ENCODE peak calls at places on chromosomes 1 and 21, in six cellular contexts. One of them, this sample, is unnamed.

GRCh38 chr1:12715896-12716437 is at the start of gene AADACL3:
- DNase-seq in mesothelial cell of epicardium: no peak
- DNase-seq in fibroblast of lung: no peak
- DNase-seq in AG09319: no peak
- DNase-seq in mucosa of descending colon: no peak
- DNase-seq in ascending aorta: no peak
- DNase-seq in this sample: no peak

GRCh38 chr1:67780637-67781036 is 52.6 kb downstream of the GNG12 start:
- DNase-seq in mesothelial cell of epicardium: no peak
- DNase-seq in ascending aorta: no peak
- DNase-seq in mucosa of descending colon: no peak
- DNase-seq in AG09319: no peak
- DNase-seq in fibroblast of lung: no peak
- DNase-seq in this sample: no peak

GRCh38 chr1:18390953-18391352 is 89.8 kb upstream of the KLHDC7A start:
- DNase-seq in ascending aorta: no peak
- DNase-seq in mesothelial cell of epicardium: no peak
- DNase-seq in fibroblast of lung: no peak
- DNase-seq in mucosa of descending colon: no peak
- DNase-seq in AG09319: no peak
- DNase-seq in this sample: no peak

GRCh38 chr1:109388208-109388711 is 9.5 kb downstream of the SORT1 start:
- DNase-seq in ascending aorta: no peak
- DNase-seq in mesothelial cell of epicardium: no peak
- DNase-seq in fibroblast of lung: no peak
- DNase-seq in AG09319: no peak
- DNase-seq in mucosa of descending colon: no peak
- DNase-seq in this sample: no peak

GRCh38 chr1:29179641-29180184 is 2.0 kb downstream of the SRSF4 start:
- DNase-seq in ascending aorta: no peak
- DNase-seq in AG09319: no peak
- DNase-seq in fibroblast of lung: no peak
- DNase-seq in mucosa of descending colon: no peak
- DNase-seq in mesothelial cell of epicardium: no peak
- DNase-seq in this sample: peak

GRCh38 chr1:155981266-155982088 is 3.1 kb upstream of the ARHGEF2 start:
- DNase-seq in mesothelial cell of epicardium: no peak
- DNase-seq in AG09319: peak
- DNase-seq in ascending aorta: no peak
- DNase-seq in mucosa of descending colon: peak
- DNase-seq in fibroblast of lung: peak
- DNase-seq in this sample: peak

GRCh38 chr1:162627662-162628296 is 4.5 kb upstream of the DDR2 start:
- DNase-seq in AG09319: no peak
- DNase-seq in mesothelial cell of epicardium: no peak
- DNase-seq in ascending aorta: no peak
- DNase-seq in mucosa of descending colon: no peak
- DNase-seq in fibroblast of lung: peak
- DNase-seq in this sample: peak

GRCh38 chr1:74236440-74236839 is 1.3 kb downstream of the TNNI3K start:
- DNase-seq in AG09319: no peak
- DNase-seq in mucosa of descending colon: no peak
- DNase-seq in mesothelial cell of epicardium: no peak
- DNase-seq in ascending aorta: no peak
- DNase-seq in fibroblast of lung: no peak
- DNase-seq in this sample: no peak

GRCh38 chr1:246280551-246280950 is 226.5 kb downstream of the SMYD3 start:
- DNase-seq in mesothelial cell of epicardium: no peak
- DNase-seq in AG09319: no peak
- DNase-seq in fibroblast of lung: peak
- DNase-seq in ascending aorta: no peak
- DNase-seq in mucosa of descending colon: no peak
- DNase-seq in this sample: peak

GRCh38 chr1:101371259-101371658 is 134.4 kb downstream of the S1PR1 start:
- DNase-seq in mucosa of descending colon: no peak
- DNase-seq in mesothelial cell of epicardium: no peak
- DNase-seq in AG09319: no peak
- DNase-seq in fibroblast of lung: peak
- DNase-seq in ascending aorta: no peak
- DNase-seq in this sample: peak

GRCh38 chr1:227895828-227896685 is 51.7 kb downstream of the WNT9A start:
- DNase-seq in fibroblast of lung: peak
- DNase-seq in mucosa of descending colon: peak
- DNase-seq in AG09319: no peak
- DNase-seq in mesothelial cell of epicardium: peak
- DNase-seq in ascending aorta: peak
- DNase-seq in this sample: no peak

GRCh38 chr1:226602186-226603029 is 53.8 kb downstream of the STUM start:
- DNase-seq in mesothelial cell of epicardium: no peak
- DNase-seq in fibroblast of lung: peak
- DNase-seq in ascending aorta: no peak
- DNase-seq in mucosa of descending colon: peak
- DNase-seq in AG09319: peak
- DNase-seq in this sample: peak

GRCh38 chr1:42348498-42348897 is 13.5 kb upstream of the FOXJ3 start:
- DNase-seq in ascending aorta: no peak
- DNase-seq in mesothelial cell of epicardium: no peak
- DNase-seq in AG09319: no peak
- DNase-seq in fibroblast of lung: no peak
- DNase-seq in mucosa of descending colon: no peak
- DNase-seq in this sample: no peak

GRCh38 chr21:45929477-45929876 is 52.1 kb upstream of the COL6A1 start:
- DNase-seq in mucosa of descending colon: no peak
- DNase-seq in AG09319: no peak
- DNase-seq in ascending aorta: no peak
- DNase-seq in mesothelial cell of epicardium: no peak
- DNase-seq in fibroblast of lung: no peak
- DNase-seq in this sample: no peak

GRCh38 chr1:175268720-175269119 is 76.1 kb upstream of the KIAA0040 start:
- DNase-seq in fibroblast of lung: no peak
- DNase-seq in AG09319: no peak
- DNase-seq in mesothelial cell of epicardium: no peak
- DNase-seq in mucosa of descending colon: no peak
- DNase-seq in ascending aorta: no peak
- DNase-seq in this sample: no peak
- TF ChIP-seq CTCF in fibroblast of lung: no peak
- TF ChIP-seq CTCF in AG09319: no peak
- TF ChIP-seq CTCF in mesothelial cell of epicardium: no peak
- TF ChIP-seq CTCF in mucosa of descending colon: no peak
- TF ChIP-seq CTCF in ascending aorta: no peak
- TF ChIP-seq CTCF in this sample: no peak

GRCh38 chr1:51189421-51190073 is 46.5 kb upstream of the RNF11 start:
- DNase-seq in AG09319: peak
- DNase-seq in ascending aorta: no peak
- DNase-seq in mesothelial cell of epicardium: peak
- DNase-seq in mucosa of descending colon: no peak
- DNase-seq in fibroblast of lung: peak
- DNase-seq in this sample: peak
- TF ChIP-seq CTCF in AG09319: peak
- TF ChIP-seq CTCF in ascending aorta: peak
- TF ChIP-seq CTCF in mesothelial cell of epicardium: peak
- TF ChIP-seq CTCF in mucosa of descending colon: peak
- TF ChIP-seq CTCF in fibroblast of lung: peak
- TF ChIP-seq CTCF in this sample: peak

GRCh38 chr1:23966973-23967493 is 7.4 kb downstream of the PNRC2 start:
- DNase-seq in AG09319: no peak
- DNase-seq in fibroblast of lung: no peak
- DNase-seq in ascending aorta: no peak
- DNase-seq in mesothelial cell of epicardium: no peak
- DNase-seq in mucosa of descending colon: no peak
- DNase-seq in this sample: no peak
- TF ChIP-seq CTCF in AG09319: no peak
- TF ChIP-seq CTCF in fibroblast of lung: no peak
- TF ChIP-seq CTCF in ascending aorta: no peak
- TF ChIP-seq CTCF in mesothelial cell of epicardium: no peak
- TF ChIP-seq CTCF in mucosa of descending colon: no peak
- TF ChIP-seq CTCF in this sample: no peak

DNA sequence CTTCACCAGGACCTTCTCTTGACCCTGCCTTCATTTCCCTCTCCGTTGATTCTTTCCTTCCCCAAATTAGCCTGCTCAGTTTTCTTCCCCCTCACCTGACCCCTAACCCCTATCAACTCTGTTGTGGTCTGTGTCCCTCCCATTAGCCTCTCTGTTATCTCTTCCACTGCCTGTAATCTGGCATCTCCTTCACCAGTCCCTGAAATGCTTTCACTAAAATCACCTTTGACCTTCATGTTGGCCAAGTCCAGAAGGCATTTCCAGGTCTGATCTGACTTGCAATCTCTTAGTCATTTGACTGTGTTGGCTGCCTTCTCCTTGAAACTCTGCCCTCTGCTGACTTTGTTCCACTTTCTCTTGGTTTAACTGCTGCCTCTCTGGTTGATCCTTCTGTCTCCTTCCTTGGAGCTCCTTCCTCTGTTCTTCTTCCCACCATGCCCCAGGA is 28.2 kb downstream of the ATP8B2 start:
- DNase-seq in AG09319: no peak
- DNase-seq in fibroblast of lung: peak
- DNase-seq in mucosa of descending colon: no peak
- DNase-seq in ascending aorta: no peak
- DNase-seq in mesothelial cell of epicardium: no peak
- DNase-seq in this sample: peak
- TF ChIP-seq CTCF in AG09319: peak
- TF ChIP-seq CTCF in fibroblast of lung: peak
- TF ChIP-seq CTCF in mucosa of descending colon: no peak
- TF ChIP-seq CTCF in ascending aorta: no peak
- TF ChIP-seq CTCF in mesothelial cell of epicardium: no peak
- TF ChIP-seq CTCF in this sample: peak

GRCh38 chr1:76140227-76140626 is 65.7 kb downstream of the ST6GALNAC3 start:
- DNase-seq in mucosa of descending colon: no peak
- DNase-seq in fibroblast of lung: no peak
- DNase-seq in AG09319: no peak
- DNase-seq in ascending aorta: no peak
- DNase-seq in mesothelial cell of epicardium: no peak
- DNase-seq in this sample: no peak
- TF ChIP-seq CTCF in mucosa of descending colon: no peak
- TF ChIP-seq CTCF in fibroblast of lung: no peak
- TF ChIP-seq CTCF in AG09319: no peak
- TF ChIP-seq CTCF in ascending aorta: no peak
- TF ChIP-seq CTCF in mesothelial cell of epicardium: no peak
- TF ChIP-seq CTCF in this sample: no peak

DNA sequence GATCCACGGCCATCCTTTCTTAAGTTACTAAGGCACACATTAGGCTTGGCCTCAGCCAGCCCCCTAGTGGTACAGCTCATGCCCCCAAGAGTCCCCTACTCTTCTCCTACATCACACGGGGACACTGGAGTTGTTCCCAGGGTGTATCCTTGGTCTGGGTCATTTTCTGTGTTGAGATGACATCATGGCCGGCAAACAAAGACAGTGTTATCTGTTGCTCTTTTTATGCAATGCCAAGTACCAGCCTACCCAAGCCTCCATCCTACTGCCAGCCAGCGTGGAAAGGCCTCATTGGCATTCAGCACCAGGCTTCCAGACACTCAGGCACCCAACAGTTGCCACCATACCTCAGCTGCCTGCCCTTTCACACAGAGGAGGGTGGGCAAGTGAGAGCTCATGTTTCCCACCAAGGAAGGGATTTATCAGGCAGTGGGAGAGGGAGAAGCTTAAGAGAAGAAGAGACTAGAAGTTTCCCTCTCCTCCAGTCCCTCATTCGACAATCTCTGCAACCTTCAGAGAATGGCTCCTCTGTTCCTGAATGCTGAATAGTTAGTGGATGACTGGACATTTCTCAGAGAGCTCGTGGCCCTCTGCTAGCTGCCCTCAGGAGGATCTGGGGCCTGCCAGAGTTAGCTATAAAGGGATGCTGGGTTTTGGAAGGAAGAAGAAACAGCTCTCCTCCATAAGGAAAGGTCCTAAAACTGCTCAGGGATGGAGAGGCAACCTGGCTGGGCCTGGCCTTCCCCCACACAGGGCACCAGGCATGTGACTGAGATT is 17.7 kb downstream of the CBR1 start:
- DNase-seq in mucosa of descending colon: no peak
- DNase-seq in AG09319: no peak
- DNase-seq in ascending aorta: no peak
- DNase-seq in mesothelial cell of epicardium: no peak
- DNase-seq in fibroblast of lung: peak
- DNase-seq in this sample: no peak
- TF ChIP-seq CTCF in mucosa of descending colon: no peak
- TF ChIP-seq CTCF in AG09319: no peak
- TF ChIP-seq CTCF in ascending aorta: no peak
- TF ChIP-seq CTCF in mesothelial cell of epicardium: no peak
- TF ChIP-seq CTCF in fibroblast of lung: no peak
- TF ChIP-seq CTCF in this sample: no peak

DNA sequence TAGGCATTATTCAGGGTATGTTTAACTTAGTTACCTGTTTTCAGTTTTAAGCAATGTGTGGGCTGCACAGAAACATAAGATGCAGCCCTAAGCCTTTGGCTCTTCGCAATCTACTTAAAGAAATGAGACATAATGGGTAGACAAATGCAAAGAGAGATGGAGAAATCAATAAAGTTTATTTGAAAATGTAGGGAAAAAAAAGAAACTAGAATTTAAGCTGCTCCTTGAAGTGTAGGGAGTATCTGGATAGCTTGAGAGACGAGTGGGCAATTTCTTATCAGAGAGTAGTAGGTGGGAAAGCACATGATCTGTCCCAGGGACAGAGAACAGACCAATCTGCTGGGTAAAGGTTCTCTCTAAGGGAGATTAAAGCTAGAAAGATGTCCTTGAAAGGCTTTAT is 8.9 kb downstream of the WNT2B start:
- DNase-seq in mesothelial cell of epicardium: no peak
- DNase-seq in AG09319: no peak
- DNase-seq in mucosa of descending colon: no peak
- DNase-seq in fibroblast of lung: no peak
- DNase-seq in ascending aorta: no peak
- DNase-seq in this sample: no peak
- TF ChIP-seq CTCF in mesothelial cell of epicardium: no peak
- TF ChIP-seq CTCF in AG09319: no peak
- TF ChIP-seq CTCF in mucosa of descending colon: no peak
- TF ChIP-seq CTCF in fibroblast of lung: no peak
- TF ChIP-seq CTCF in ascending aorta: no peak
- TF ChIP-seq CTCF in this sample: no peak

GRCh38 chr1:51351907-51352306 is 21.5 kb upstream of the TTC39A start:
- DNase-seq in mucosa of descending colon: no peak
- DNase-seq in AG09319: no peak
- DNase-seq in mesothelial cell of epicardium: no peak
- DNase-seq in fibroblast of lung: no peak
- DNase-seq in ascending aorta: no peak
- DNase-seq in this sample: no peak
- TF ChIP-seq CTCF in mucosa of descending colon: no peak
- TF ChIP-seq CTCF in AG09319: no peak
- TF ChIP-seq CTCF in mesothelial cell of epicardium: no peak
- TF ChIP-seq CTCF in fibroblast of lung: no peak
- TF ChIP-seq CTCF in ascending aorta: no peak
- TF ChIP-seq CTCF in this sample: no peak

GRCh38 chr1:115190766-115191165 is 101.5 kb upstream of the TSPAN2 start:
- DNase-seq in ascending aorta: no peak
- DNase-seq in mucosa of descending colon: no peak
- DNase-seq in mesothelial cell of epicardium: no peak
- DNase-seq in AG09319: peak
- DNase-seq in fibroblast of lung: peak
- DNase-seq in this sample: peak
- TF ChIP-seq CTCF in ascending aorta: no peak
- TF ChIP-seq CTCF in mucosa of descending colon: no peak
- TF ChIP-seq CTCF in mesothelial cell of epicardium: no peak
- TF ChIP-seq CTCF in AG09319: no peak
- TF ChIP-seq CTCF in fibroblast of lung: no peak
- TF ChIP-seq CTCF in this sample: no peak

GRCh38 chr1:165726169-165726568 is 27.8 kb upstream of the ALDH9A1 start:
- DNase-seq in fibroblast of lung: no peak
- DNase-seq in mesothelial cell of epicardium: no peak
- DNase-seq in mucosa of descending colon: no peak
- DNase-seq in ascending aorta: no peak
- DNase-seq in AG09319: no peak
- DNase-seq in this sample: no peak

GRCh38 chr1:165726841-165727240 is 28.5 kb upstream of the ALDH9A1 start:
- DNase-seq in ascending aorta: no peak
- DNase-seq in AG09319: no peak
- DNase-seq in mesothelial cell of epicardium: no peak
- DNase-seq in mucosa of descending colon: no peak
- DNase-seq in fibroblast of lung: no peak
- DNase-seq in this sample: no peak
- TF ChIP-seq CTCF in ascending aorta: no peak
- TF ChIP-seq CTCF in AG09319: no peak
- TF ChIP-seq CTCF in mesothelial cell of epicardium: no peak
- TF ChIP-seq CTCF in mucosa of descending colon: no peak
- TF ChIP-seq CTCF in fibroblast of lung: no peak
- TF ChIP-seq CTCF in this sample: no peak